ENCODE peak calls at places on chromosomes 12 and 14, in four cellular contexts. One of them, this sample, is unnamed.

GRCh38 chr14:102988054-102988453 is 65.6 kb downstream of the AMN start:
- DNase-seq in GM12878: no peak
- DNase-seq in K562: no peak
- DNase-seq in HepG2: no peak
- DNase-seq in this sample: no peak

GRCh38 chr14:104687601-104688504 is 1.6 kb upstream of the INF2 start:
- DNase-seq in GM12878: no peak
- DNase-seq in K562: no peak
- DNase-seq in HepG2: peak; percentile 84
- DNase-seq in this sample: peak; percentile 64

GRCh38 chr14:74459289-74459946 is 33.4 kb upstream of the SYNDIG1L start:
- DNase-seq in GM12878: no peak
- DNase-seq in K562: peak; percentile 44
- DNase-seq in HepG2: peak; percentile 24
- DNase-seq in this sample: peak; percentile 77

GRCh38 chr12:126033746-126034145 is 968.5 kb downstream of the AACS start:
- DNase-seq in GM12878: no peak
- DNase-seq in K562: no peak
- DNase-seq in HepG2: peak; percentile 58
- DNase-seq in this sample: no peak

GRCh38 chr12:113019045-113019444 is 37.5 kb upstream of the DTX1 start:
- DNase-seq in GM12878: no peak
- DNase-seq in K562: no peak
- DNase-seq in HepG2: no peak
- DNase-seq in this sample: no peak

GRCh38 chr12:27244680-27245005 is 557 bp downstream of the STK38L start:
- DNase-seq in GM12878: no peak
- DNase-seq in K562: no peak
- DNase-seq in HepG2: no peak
- DNase-seq in this sample: no peak

GRCh38 chr12:48980953-48981756 is 3.0 kb downstream of the WNT1 start:
- DNase-seq in GM12878: no peak
- DNase-seq in K562: peak; percentile 51
- DNase-seq in HepG2: no peak
- DNase-seq in this sample: peak; percentile 65

GRCh38 chr14:38065101-38065762 is 142.5 kb upstream of the SSTR1 start:
- DNase-seq in GM12878: no peak
- DNase-seq in K562: no peak
- DNase-seq in HepG2: no peak
- DNase-seq in this sample: no peak

GRCh38 chr12:52004042-52004648 is 2.6 kb upstream of the TAMALIN start:
- DNase-seq in GM12878: no peak
- DNase-seq in K562: peak; percentile 68
- DNase-seq in HepG2: peak; percentile 40
- DNase-seq in this sample: peak; percentile 74

GRCh38 chr12:114339626-114340025 is 66.3 kb downstream of the TBX5 start:
- DNase-seq in GM12878: no peak
- DNase-seq in K562: no peak
- DNase-seq in HepG2: no peak
- DNase-seq in this sample: no peak

DNA sequence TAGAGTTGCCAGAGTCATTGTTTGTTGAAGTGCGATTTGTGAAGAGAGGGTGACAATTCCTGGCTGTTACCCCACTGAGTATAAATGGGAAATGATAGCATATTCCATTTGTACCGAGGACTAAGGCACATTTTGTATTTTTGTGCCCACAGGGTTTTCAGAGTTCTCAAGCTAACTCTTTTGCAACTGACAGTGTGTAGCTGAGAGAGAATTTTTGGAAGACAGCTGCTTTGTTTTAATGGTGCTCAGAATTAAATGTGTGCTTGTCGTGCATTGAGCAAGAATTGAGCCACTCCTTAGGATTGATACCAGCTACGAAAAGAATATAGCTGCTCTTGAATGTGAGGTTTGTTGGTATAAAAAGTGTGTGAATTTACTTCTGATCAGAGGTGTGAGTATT is 21.7 kb downstream of the ANKRD13A start:
- DNase-seq in GM12878: no peak
- DNase-seq in K562: no peak
- DNase-seq in HepG2: no peak
- DNase-seq in this sample: no peak
- TF ChIP-seq ESRRA in GM12878: no peak
- TF ChIP-seq ESRRA in K562: no peak
- TF ChIP-seq ESRRA in HepG2: no peak
- TF ChIP-seq ESRRA in this sample: no peak

DNA sequence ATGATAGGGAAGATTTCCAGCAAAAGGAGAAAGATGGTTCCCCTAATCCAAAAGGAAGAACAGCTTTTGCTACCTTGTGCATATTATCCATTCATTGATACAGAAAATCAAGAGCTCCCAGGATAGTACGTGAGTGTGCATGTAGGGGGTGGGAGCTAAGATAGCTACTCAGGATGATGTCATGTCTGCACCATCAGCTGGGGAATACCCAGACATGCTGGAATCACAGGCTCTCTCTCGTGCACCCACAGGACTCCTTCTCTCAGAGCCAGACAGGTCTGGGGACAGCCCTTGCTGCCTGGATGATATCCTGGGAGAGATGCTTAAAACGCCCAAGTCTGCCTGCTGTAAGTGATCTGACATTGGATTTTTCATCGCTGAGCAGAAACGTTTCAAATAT is 38.9 kb downstream of the FOXN3 start:
- DNase-seq in GM12878: no peak
- DNase-seq in K562: no peak
- DNase-seq in HepG2: no peak
- DNase-seq in this sample: no peak
- TF ChIP-seq CREM in GM12878: peak; percentile 53
- TF ChIP-seq CREM in K562: no peak
- TF ChIP-seq CREM in HepG2: no peak
- TF ChIP-seq CREM in this sample: no peak

GRCh38 chr14:73188501-73188903 is 48.8 kb upstream of the PAPLN start:
- DNase-seq in GM12878: no peak
- DNase-seq in K562: no peak
- DNase-seq in HepG2: no peak
- DNase-seq in this sample: no peak
- TF ChIP-seq ESRRA in GM12878: no peak
- TF ChIP-seq ESRRA in K562: no peak
- TF ChIP-seq ESRRA in HepG2: no peak
- TF ChIP-seq ESRRA in this sample: no peak

DNA sequence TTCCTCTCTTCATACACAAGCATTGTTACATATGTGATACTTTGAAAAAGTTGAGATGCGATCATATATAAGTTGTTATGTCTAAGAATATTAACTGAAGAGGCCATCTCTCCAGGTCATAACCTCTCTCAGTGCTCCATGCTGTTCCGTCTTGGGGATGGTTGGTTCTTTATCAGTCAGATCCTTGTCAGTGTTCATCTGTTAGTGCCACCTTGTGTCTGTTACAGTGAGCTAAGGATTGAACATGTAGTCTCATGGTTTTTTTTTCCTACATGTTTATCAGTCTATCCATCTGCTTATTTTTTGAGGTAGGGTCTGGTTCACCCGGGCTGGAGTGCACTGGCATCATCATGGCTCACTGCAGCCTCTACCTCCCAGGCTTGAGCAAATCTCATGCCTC is 30.5 kb downstream of the EP400 start:
- DNase-seq in GM12878: no peak
- DNase-seq in K562: no peak
- DNase-seq in HepG2: no peak
- DNase-seq in this sample: no peak
- TF ChIP-seq CREM in GM12878: no peak
- TF ChIP-seq CREM in K562: no peak
- TF ChIP-seq CREM in HepG2: no peak
- TF ChIP-seq CREM in this sample: no peak

This sample was measured in WTC11.